ENCODE peak calls at places on chromosome 20, in eight cellular contexts. W is HFF-Myc; N is stimulated activated CD8-positive, alpha-beta memory T cell treated with anti-CD3 and anti-CD28 coated beads, Interleukin-15, amount 100 ng/mL, for 1 hour; O is foreskin fibroblast; V is tibial nerve; S is COR-L47; J is MCF 10A; F is tibial artery. B is an unnamed sample.

GRCh38 chr20:46967647-46968046 is 73.0 kb downstream of the EYA2 start:
- DNase-seq in W (no peak), N (no peak), O (no peak), V (no peak), S (no peak), J (no peak), F (no peak), B (no peak)

GRCh38 chr20:1434571-1435336 is 31.9 kb downstream of the NSFL1C start:
- DNase-seq in W (peak; percentile 92), N (no peak), O (peak; percentile 87), V (no peak), S (peak; percentile 34), J (peak; percentile 83), F (no peak), B (no peak)

GRCh38 chr20:44173846-44174245 is 13.1 kb downstream of the JPH2 start:
- DNase-seq in W (no peak), N (no peak), O (no peak), V (no peak), S (no peak), J (no peak), F (no peak), B (no peak)

GRCh38 chr20:3777726-3778629 is 3.3 kb downstream of the SPEF1 start:
- DNase-seq in W (no peak), N (no peak), O (peak; percentile 49), V (no peak), S (peak; percentile 12), J (no peak), F (peak; percentile 85), B (peak; percentile 51)

GRCh38 chr20:39850821-39851330 is 838.2 kb downstream of the MAFB start:
- DNase-seq in W (no peak), N (no peak), O (no peak), V (no peak), S (no peak), J (no peak), F (no peak), B (no peak)

GRCh38 chr20:35369804-35370203 is 42.0 kb downstream of the UQCC1 start:
- DNase-seq in W (no peak), N (no peak), O (peak; percentile 49), V (no peak), S (no peak), J (no peak), F (no peak), B (no peak)

GRCh38 chr20:63538204-63539091 is 1.3 kb upstream of the PTK6 start:
- DNase-seq in W (no peak), N (no peak), O (no peak), V (no peak), S (peak; percentile 90), J (peak; percentile 38), F (no peak), B (no peak)

GRCh38 chr20:58900292-58900931 is 47.9 kb downstream of the GNAS start:
- DNase-seq in W (no peak), N (no peak), O (no peak), V (no peak), S (no peak), J (no peak), F (no peak), B (peak; percentile 37)

GRCh38 chr20:54475334-54476287 is at the start of gene DOK5:
- DNase-seq in W (no peak), N (no peak), O (peak; percentile 14), V (peak; percentile 17), S (no peak), J (no peak), F (no peak), B (peak; percentile 75)

GRCh38 chr20:8127553-8128255 is 4.4 kb upstream of the PLCB1 start:
- DNase-seq in W (no peak), N (no peak), O (no peak), V (no peak), S (no peak), J (no peak), F (no peak), B (no peak)

GRCh38 chr20:48260370-48260769 is 475.1 kb upstream of the SULF2 start:
- DNase-seq in W (no peak), N (no peak), O (no peak), V (peak; percentile 15), S (no peak), J (no peak), F (no peak), B (no peak)

GRCh38 chr20:51767018-51767866 is 948 bp downstream of the ATP9A start:
- DNase-seq in W (no peak), N (no peak), O (no peak), V (peak; percentile 41), S (peak; percentile 93), J (peak; percentile 88), F (peak; percentile 82), B (peak; percentile 87)

GRCh38 chr20:32743237-32744112 is at the start of gene COMMD7:
- DNase-seq in W (no peak), N (peak; percentile 30), O (peak; percentile 49), V (no peak), S (no peak), J (peak; percentile 29), F (peak; percentile 79), B (peak; percentile 91)

GRCh38 chr20:52060794-52061714 is 130.5 kb downstream of the ZFP64 start:
- DNase-seq in W (no peak), N (no peak), O (peak; percentile 13), V (no peak), S (peak; percentile 2), J (peak; percentile 33), F (no peak), B (no peak)

GRCh38 chr20:5668529-5668868 is 81.7 kb upstream of the SHLD1 start:
- DNase-seq in W (no peak), N (no peak), O (no peak), V (no peak), S (no peak), J (peak; percentile 54), F (no peak), B (no peak)

GRCh38 chr20:14093652-14094051 is 98.3 kb downstream of the MACROD2 start:
- DNase-seq in W (no peak), N (no peak), O (no peak), V (no peak), S (peak; percentile 67), J (no peak), F (no peak), B (no peak)

GRCh38 chr20:24745206-24745605 is 203.9 kb upstream of the CST7 start:
- DNase-seq in W (no peak), N (no peak), O (no peak), V (no peak), S (no peak), J (no peak), F (peak; percentile 24), B (no peak)

GRCh38 chr20:6886065-6886729 is 118.7 kb downstream of the BMP2 start:
- DNase-seq in W (no peak), N (no peak), O (no peak), V (no peak), S (peak; percentile 91), J (no peak), F (no peak), B (no peak)

GRCh38 chr20:58078741-58079522 is 149.5 kb downstream of the ANKRD60 start:
- DNase-seq in W (peak; percentile 70), N (no peak), O (peak; percentile 52), V (no peak), S (no peak), J (no peak), F (peak; percentile 5), B (no peak)

GRCh38 chr20:57941121-57941522 is 231.3 kb upstream of the PMEPA1 start:
- DNase-seq in W (no peak), N (no peak), O (no peak), V (no peak), S (peak; percentile 71), J (no peak), F (no peak), B (no peak)

GRCh38 chr20:43746344-43747137 is 19.7 kb upstream of the GTSF1L start:
- DNase-seq in W (no peak), N (no peak), O (no peak), V (no peak), S (no peak), J (no peak), F (no peak), B (no peak)

GRCh38 chr20:56689852-56690485 is 60.9 kb downstream of the TFAP2C start:
- DNase-seq in W (no peak), N (no peak), O (peak; percentile 21), V (no peak), S (no peak), J (peak; percentile 79), F (no peak), B (no peak)

GRCh38 chr20:845967-846893 is 12.7 kb downstream of the FAM110A start:
- DNase-seq in W (no peak), N (no peak), O (no peak), V (no peak), S (no peak), J (no peak), F (no peak), B (no peak)

B was measured in glutamatergic neuron.